ENCODE peak calls at places on chromosomes 12 and 14, in seven cellular contexts. F is transverse colon, B is left lung, N is WERI-Rb-1, V is AG10803, K is HepG2, O is MCF 10A. C is an unnamed sample.
A peak's percentile ranks its signal among the peaks of the same experiment; 100 is the strongest.

GRCh38 chr12:89494411-89495231 is 30.0 kb downstream of the GALNT4 start:
- DNase-seq in B (no peak), N (no peak), F (no peak), O (no peak), V (peak; percentile 22), K (no peak), C (no peak)

GRCh38 chr14:75497701-75498100 is 24.6 kb upstream of the BATF start:
- DNase-seq in K (no peak), N (no peak), F (no peak), O (no peak), B (no peak), V (no peak), C (no peak)

GRCh38 chr14:68843471-68844209 is 50.8 kb upstream of the ZFP36L1 start:
- DNase-seq in V (peak; percentile 62), F (peak; percentile 83), B (peak; percentile 93), O (peak; percentile 68), N (peak; percentile 78), K (no peak), C (peak; percentile 77)

GRCh38 chr14:89429206-89430091 is 12.4 kb upstream of the FOXN3 start:
- DNase-seq in K (no peak), V (no peak), N (no peak), O (no peak), F (peak; percentile 31), B (no peak), C (no peak)

GRCh38 chr14:71155743-71156142 is 248.5 kb downstream of the PCNX1 start:
- DNase-seq in N (no peak), F (no peak), V (peak; percentile 11), O (no peak), K (peak; percentile 30), B (no peak), C (no peak)

GRCh38 chr14:41350476-41350875 is 256.2 kb upstream of the LRFN5 start:
- DNase-seq in O (no peak), F (no peak), K (no peak), B (peak; percentile 27), V (no peak), N (no peak), C (no peak)

GRCh38 chr14:67241416-67242362 is at the start of gene PALS1:
- DNase-seq in F (no peak), B (no peak), K (peak; percentile 62), V (peak; percentile 83), O (peak; percentile 70), N (no peak), C (no peak)

GRCh38 chr14:103485504-103485903 is 37.1 kb downstream of the CKB start:
- DNase-seq in N (no peak), F (no peak), O (no peak), B (no peak), K (no peak), V (no peak), C (no peak)

GRCh38 chr12:76030378-76031080 is 1.0 kb downstream of the PHLDA1 start:
- DNase-seq in N (peak; percentile 39), F (peak; percentile 24), V (peak; percentile 66), B (peak; percentile 87), K (no peak), O (peak; percentile 41), C (no peak)

GRCh38 chr12:72747460-72747859 is 475.3 kb downstream of the TRHDE start:
- DNase-seq in V (no peak), N (no peak), O (no peak), K (no peak), F (no peak), B (no peak), C (no peak)

GRCh38 chr12:17528394-17528793 is 561.6 kb downstream of the RERGL start:
- DNase-seq in F (no peak), V (no peak), O (no peak), N (no peak), B (no peak), K (no peak), C (no peak)

GRCh38 chr14:23660290-23661226 is 24.4 kb downstream of the DHRS2 start:
- DNase-seq in O (no peak), V (no peak), K (no peak), F (no peak), B (no peak), N (no peak), C (no peak)

GRCh38 chr12:94762259-94762942 is 112.0 kb upstream of the TMCC3 start:
- DNase-seq in K (no peak), B (no peak), V (no peak), O (peak; percentile 50), N (no peak), F (no peak), C (no peak)

GRCh38 chr12:80622271-80622670 is 85.2 kb upstream of the MYF6 start:
- DNase-seq in N (no peak), B (no peak), F (no peak), V (peak; percentile 2), K (no peak), O (peak; percentile 21), C (no peak)

GRCh38 chr14:106459971-106460730 is 933.8 kb downstream of the TMEM121 start:
- DNase-seq in K (no peak), V (no peak), O (peak; percentile 37), N (peak; percentile 31), B (peak; percentile 60), F (peak; percentile 20), C (no peak)

GRCh38 chr14:77043984-77044485 is 15.5 kb upstream of the IRF2BPL start:
- DNase-seq in K (no peak), B (no peak), F (no peak), O (no peak), N (no peak), V (no peak), C (no peak)

GRCh38 chr14:73815849-73816816 is 35.5 kb upstream of the PTGR2 start:
- DNase-seq in K (no peak), F (no peak), O (no peak), B (no peak), V (no peak), N (no peak), C (no peak)

GRCh38 chr12:19643635-19644034 is 204.3 kb downstream of the AEBP2 start:
- DNase-seq in O (peak; percentile 66), N (peak; percentile 68), K (peak; percentile 5), V (peak; percentile 58), B (no peak), F (no peak), C (no peak)

GRCh38 chr14:78196323-78196722 is 26.1 kb downstream of the NRXN3 start:
- DNase-seq in N (peak; percentile 11), O (no peak), B (no peak), K (no peak), V (no peak), F (no peak), C (no peak)
- TF ChIP-seq CTCF in N (peak; percentile 43), O (no peak), B (no peak), K (no peak), V (no peak), F (no peak), C (no peak)

GRCh38 chr12:104733717-104734175 is 224.3 kb downstream of the SLC41A2 start:
- DNase-seq in F (no peak), N (peak; percentile 45), V (no peak), O (peak; percentile 28), K (peak; percentile 4), B (no peak), C (no peak)
- TF ChIP-seq CTCF in F (peak; percentile 12), N (peak; percentile 54), V (no peak), O (no peak), K (peak; percentile 46), B (no peak), C (peak; percentile 59)

GRCh38 chr12:34204830-34205285 is 182.6 kb downstream of the ALG10 start:
- DNase-seq in V (no peak), B (no peak), K (no peak), N (no peak), F (no peak), O (no peak), C (no peak)
- TF ChIP-seq CTCF in V (no peak), B (no peak), K (no peak), N (no peak), F (no peak), O (no peak), C (no peak)

DNA sequence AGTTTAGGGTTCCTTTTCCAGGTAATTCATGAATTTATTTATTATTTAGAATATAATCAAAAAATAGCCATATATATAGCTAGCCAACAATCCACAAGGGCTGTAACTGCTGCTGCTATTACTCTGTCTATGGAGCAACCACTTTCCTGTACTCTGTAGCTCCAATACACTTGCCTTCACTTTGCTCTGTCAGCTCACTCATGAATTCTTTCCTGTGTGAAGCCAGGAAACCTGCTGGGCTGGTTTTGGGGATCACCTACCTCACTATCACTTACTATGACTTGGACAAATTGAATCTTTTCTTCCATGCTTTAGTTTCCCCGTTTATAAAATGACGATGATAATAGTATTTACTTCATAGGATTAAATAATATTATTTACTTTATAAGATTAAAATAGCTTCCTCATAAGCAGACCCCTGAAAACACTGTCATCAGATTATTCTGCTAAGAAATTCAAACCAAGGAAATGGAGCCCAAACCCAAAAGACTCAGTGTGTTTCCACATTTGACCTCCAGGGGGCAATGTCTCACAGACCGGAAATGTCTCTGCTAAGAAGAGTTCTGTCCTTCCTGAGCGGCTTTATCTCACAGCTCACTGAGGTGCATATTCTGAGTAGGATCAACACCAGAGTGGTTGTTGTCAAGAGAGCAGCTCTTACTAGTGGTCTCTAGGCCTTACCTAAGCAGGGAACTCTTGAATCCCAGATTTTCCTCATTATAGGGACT is 457.1 kb downstream of the DAD1 start:
- DNase-seq in N (peak; percentile 9), B (no peak), K (peak; percentile 32), V (no peak), O (peak; percentile 10), F (peak; percentile 30), C (no peak)
- TF ChIP-seq CTCF in N (peak; percentile 55), B (peak; percentile 14), K (peak; percentile 56), V (peak; percentile 34), O (peak; percentile 46), F (peak; percentile 36), C (peak; percentile 71)

GRCh38 chr12:113346387-113346786 is 11.5 kb upstream of the SLC8B1 start:
- DNase-seq in V (no peak), N (no peak), B (no peak), O (no peak), F (no peak), K (no peak), C (no peak)

GRCh38 chr12:113347892-113348291 is 10.5 kb upstream of the PLBD2 start:
- DNase-seq in K (no peak), F (no peak), B (no peak), O (no peak), V (no peak), N (no peak), C (no peak)

GRCh38 chr12:113348849-113349536 is 9.4 kb upstream of the PLBD2 start:
- DNase-seq in V (no peak), F (no peak), K (no peak), B (no peak), O (no peak), N (no peak), C (no peak)

GRCh38 chr12:113347107-113347506 is 11.3 kb upstream of the PLBD2 start:
- DNase-seq in N (no peak), F (no peak), K (no peak), B (no peak), V (no peak), O (no peak), C (no peak)

GRCh38 chr12:113345318-113345717 is 10.4 kb upstream of the SLC8B1 start:
- DNase-seq in N (no peak), F (no peak), V (no peak), B (no peak), O (no peak), K (no peak), C (no peak)
- TF ChIP-seq CTCF in N (no peak), F (no peak), V (no peak), B (no peak), O (no peak), K (no peak), C (no peak)

GRCh38 chr12:113226696-113227095 is 5.4 kb downstream of the TPCN1 start:
- DNase-seq in F (no peak), V (no peak), N (no peak), K (no peak), O (no peak), B (no peak), C (no peak)
- TF ChIP-seq CTCF in F (no peak), V (no peak), N (no peak), K (no peak), O (no peak), B (no peak), C (no peak)